ENCODE peak calls at places on chromosome 1, in four cellular contexts. S, Z, I and F are unnamed samples.

GRCh38 chr1:47534417-47534816 is 96.6 kb downstream of the FOXD2 start:
- DNase-seq in S (no peak), Z (no peak), I (peak), F (no peak)

GRCh38 chr1:206734499-206735142 is 36.0 kb upstream of the IL19 start:
- DNase-seq in S (peak), Z (no peak), I (no peak), F (no peak)

GRCh38 chr1:22900451-22900850 is 72.2 kb downstream of the LACTBL1 start:
- DNase-seq in S (no peak), Z (no peak), I (no peak), F (no peak)

GRCh38 chr1:204924013-204924759 is 53.5 kb downstream of the NFASC start:
- DNase-seq in S (no peak), Z (no peak), I (peak), F (no peak)

GRCh38 chr1:61094677-61095076 is 12.3 kb downstream of the NFIA start:
- DNase-seq in S (no peak), Z (no peak), I (no peak), F (no peak)

GRCh38 chr1:114482585-114482984 is 28.4 kb downstream of the TRIM33 start:
- DNase-seq in S (no peak), Z (no peak), I (no peak), F (no peak)

GRCh38 chr1:245663841-245664240 is 509.1 kb downstream of the KIF26B start:
- DNase-seq in S (no peak), Z (no peak), I (no peak), F (no peak)

GRCh38 chr1:9400425-9401079 is 107.9 kb downstream of the SPSB1 start:
- DNase-seq in S (no peak), Z (no peak), I (peak), F (no peak)

GRCh38 chr1:181559142-181559541 is 75.8 kb downstream of the CACNA1E start:
- DNase-seq in S (no peak), Z (no peak), I (no peak), F (no peak)

GRCh38 chr1:215497516-215497915 is 69.6 kb upstream of the KCTD3 start:
- DNase-seq in S (no peak), Z (no peak), I (no peak), F (no peak)

GRCh38 chr1:40078512-40079333 is 18.3 kb downstream of the PPT1 start:
- DNase-seq in S (peak), Z (peak), I (peak), F (peak)

GRCh38 chr1:146036241-146036989 is 14.9 kb upstream of the HJV start:
- DNase-seq in S (no peak), Z (no peak), I (peak), F (no peak)

GRCh38 chr1:51268675-51269033 is 32.6 kb downstream of the RNF11 start:
- DNase-seq in S (no peak), Z (no peak), I (peak), F (no peak)

GRCh38 chr1:155134858-155135415 is 715 bp upstream of the SLC50A1 start:
- DNase-seq in S (peak), Z (peak), I (peak), F (peak)

GRCh38 chr1:155136728-155137127 is 1.1 kb downstream of the SLC50A1 start:
- DNase-seq in S (peak), Z (no peak), I (no peak), F (no peak)

GRCh38 chr1:155137129-155137528 is 1.5 kb downstream of the SLC50A1 start:
- DNase-seq in S (no peak), Z (no peak), I (no peak), F (no peak)

GRCh38 chr1:155134322-155134721 is 1.3 kb upstream of the SLC50A1 start:
- DNase-seq in S (no peak), Z (no peak), I (no peak), F (no peak)

GRCh38 chr1:155135416-155136197 is at the start of gene SLC50A1:
- DNase-seq in S (peak), Z (peak), I (peak), F (peak)
- TF ChIP-seq CTCF in S (no peak), Z (no peak), I (no peak), F (no peak)

GRCh38 chr1:220879090-220879508 is at the start of gene HLX:
- DNase-seq in S (peak), Z (peak), I (peak), F (no peak)

GRCh38 chr1:220878223-220879081 is 791 bp upstream of the HLX start:
- DNase-seq in S (peak), Z (no peak), I (no peak), F (no peak)

GRCh38 chr1:220876511-220877347 is 2.5 kb upstream of the HLX start:
- DNase-seq in S (peak), Z (no peak), I (peak), F (no peak)

GRCh38 chr1:220879509-220880366 is 495 bp downstream of the HLX start:
- DNase-seq in S (peak), Z (no peak), I (peak), F (no peak)

DNA sequence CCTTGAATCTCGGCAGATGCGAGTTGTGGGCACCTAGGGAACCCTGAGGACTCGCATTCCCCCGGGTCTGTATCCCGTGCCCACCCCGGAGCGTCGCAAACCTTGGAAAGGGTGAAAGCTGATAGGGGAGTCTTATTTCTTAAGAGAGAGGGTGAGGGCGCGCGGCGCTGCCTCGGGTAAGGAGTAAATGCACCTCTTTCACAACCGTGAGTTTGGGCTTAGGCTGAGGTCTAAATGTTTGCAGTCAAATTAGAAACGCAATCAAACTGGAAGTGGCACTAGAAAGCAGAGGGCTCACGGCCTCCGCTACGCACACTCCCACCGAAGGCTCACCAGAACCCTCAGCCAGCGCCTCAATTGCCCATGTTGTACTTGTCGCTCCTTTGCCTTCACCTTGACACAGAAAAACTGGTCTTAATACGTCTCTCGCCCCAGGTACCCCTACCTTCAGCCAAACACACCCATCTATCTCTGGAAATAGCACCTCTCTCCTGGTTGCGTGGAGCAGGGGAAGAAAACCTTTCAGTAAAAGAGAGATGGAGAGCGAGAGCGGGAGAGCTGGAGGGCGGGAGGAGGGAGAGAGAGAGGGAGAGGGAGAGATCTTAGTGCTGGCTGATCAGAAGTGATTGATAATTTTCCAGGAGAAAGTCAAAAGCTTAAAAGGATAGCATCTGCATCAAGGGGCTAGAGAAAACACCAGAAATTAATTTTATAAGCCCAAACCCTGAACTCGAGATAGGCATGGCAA is 1.7 kb upstream of the HLX start:
- DNase-seq in S (peak), Z (no peak), I (no peak), F (no peak)
- H3K4me3 ChIP-seq in S (peak), Z (peak), I (no peak), F (no peak)

DNA sequence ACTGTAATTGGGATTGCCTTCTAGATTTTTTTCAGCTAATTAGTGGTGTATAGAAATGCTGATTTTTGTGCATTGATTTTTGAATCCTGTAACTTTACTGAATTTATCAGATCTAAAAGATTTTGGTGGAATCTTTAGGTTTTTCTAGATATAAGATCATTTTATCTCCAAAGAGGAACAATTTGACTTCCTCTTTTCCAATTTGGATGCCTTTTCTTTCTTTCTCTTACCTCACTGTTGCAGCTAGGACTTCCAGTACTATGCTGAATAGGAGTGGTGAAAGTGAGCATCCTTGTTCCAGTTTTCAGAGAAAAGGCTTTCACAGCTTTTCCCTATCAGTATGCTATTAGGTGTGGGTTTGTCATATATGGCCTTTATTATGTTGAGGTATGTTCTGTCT is 53.6 kb downstream of the TESK2 start:
- DNase-seq in S (no peak), Z (no peak), I (no peak), F (no peak)
- TF ChIP-seq CTCF in S (no peak), Z (no peak), I (no peak), F (no peak)

GRCh38 chr1:211129790-211130189 is 4.2 kb downstream of the KCNH1 start:
- DNase-seq in S (no peak), Z (no peak), I (no peak), F (no peak)

GRCh38 chr1:211132681-211133392 is 1.1 kb downstream of the KCNH1 start:
- DNase-seq in S (no peak), Z (no peak), I (no peak), F (no peak)

GRCh38 chr1:211135342-211135950 is 1.5 kb upstream of the KCNH1 start:
- DNase-seq in S (no peak), Z (peak), I (peak), F (peak)

GRCh38 chr1:211133393-211133840 is 531 bp downstream of the KCNH1 start:
- DNase-seq in S (peak), Z (no peak), I (peak), F (no peak)

GRCh38 chr1:211133841-211134669 is at the start of gene KCNH1:
- DNase-seq in S (peak), Z (peak), I (peak), F (peak)
- H3K4me3 ChIP-seq in S (peak), Z (peak), I (peak), F (peak)

DNA sequence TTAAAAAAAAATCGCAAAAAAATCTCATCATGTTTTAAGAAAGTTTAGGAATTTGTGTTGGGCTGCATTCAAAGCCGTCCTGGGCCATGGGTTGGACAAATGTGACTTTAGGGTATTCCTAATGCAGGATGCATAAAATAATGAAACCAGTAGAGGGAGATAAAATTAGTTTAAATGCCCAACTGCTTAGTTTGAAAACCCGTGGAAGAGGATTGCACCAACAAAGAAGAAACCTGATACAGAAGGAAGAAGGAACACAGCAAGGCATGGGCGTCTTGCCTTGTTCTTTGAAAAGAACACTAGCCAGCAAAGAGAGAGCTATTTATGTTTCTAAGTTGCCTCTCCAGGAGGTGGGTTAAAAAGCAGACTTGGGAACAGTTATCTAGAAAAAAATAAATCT is 37.9 kb downstream of the WDR3 start:
- DNase-seq in S (no peak), Z (peak), I (peak), F (no peak)
- TF ChIP-seq CTCF in S (peak), Z (peak), I (no peak), F (no peak)